ENCODE peak calls at places on chromosomes 2 and 18, in seven cellular contexts. One of them, this sample, is unnamed.

GRCh38 chr2:239291505-239292350 is 109.1 kb downstream of the HDAC4 start:
- DNase-seq in activated gamma-delta T cell treated with Interleukin-2 at 50 U/mL for 16 hours: no peak
- DNase-seq in smooth muscle cell of the brain vasculature: no peak
- DNase-seq in T-helper 1 cell: no peak
- DNase-seq in substantia nigra: no peak
- DNase-seq in AG08395: no peak
- DNase-seq in type B pancreatic cell: no peak
- DNase-seq in this sample: peak

GRCh38 chr18:9737814-9738160 is 29.7 kb downstream of the RAB31 start:
- DNase-seq in activated gamma-delta T cell treated with Interleukin-2 at 50 U/mL for 16 hours: no peak
- DNase-seq in smooth muscle cell of the brain vasculature: no peak
- DNase-seq in T-helper 1 cell: no peak
- DNase-seq in substantia nigra: peak
- DNase-seq in AG08395: no peak
- DNase-seq in type B pancreatic cell: peak
- DNase-seq in this sample: no peak

GRCh38 chr2:99657691-99658258 is 168.0 kb upstream of the REV1 start:
- DNase-seq in activated gamma-delta T cell treated with Interleukin-2 at 50 U/mL for 16 hours: no peak
- DNase-seq in smooth muscle cell of the brain vasculature: no peak
- DNase-seq in T-helper 1 cell: no peak
- DNase-seq in substantia nigra: no peak
- DNase-seq in AG08395: no peak
- DNase-seq in type B pancreatic cell: no peak
- DNase-seq in this sample: no peak

GRCh38 chr2:215698566-215698965 is 262.7 kb upstream of the FN1 start:
- DNase-seq in activated gamma-delta T cell treated with Interleukin-2 at 50 U/mL for 16 hours: no peak
- DNase-seq in smooth muscle cell of the brain vasculature: no peak
- DNase-seq in T-helper 1 cell: no peak
- DNase-seq in substantia nigra: no peak
- DNase-seq in AG08395: peak
- DNase-seq in type B pancreatic cell: no peak
- DNase-seq in this sample: no peak

GRCh38 chr2:223416826-223417610 is 185.1 kb downstream of the SCG2 start:
- DNase-seq in activated gamma-delta T cell treated with Interleukin-2 at 50 U/mL for 16 hours: no peak
- DNase-seq in smooth muscle cell of the brain vasculature: no peak
- DNase-seq in T-helper 1 cell: no peak
- DNase-seq in substantia nigra: no peak
- DNase-seq in AG08395: no peak
- DNase-seq in type B pancreatic cell: no peak
- DNase-seq in this sample: no peak

GRCh38 chr18:46502444-46502843 is 154.6 kb downstream of the LOXHD1 start:
- DNase-seq in activated gamma-delta T cell treated with Interleukin-2 at 50 U/mL for 16 hours: no peak
- DNase-seq in smooth muscle cell of the brain vasculature: no peak
- DNase-seq in T-helper 1 cell: no peak
- DNase-seq in substantia nigra: no peak
- DNase-seq in AG08395: no peak
- DNase-seq in type B pancreatic cell: no peak
- DNase-seq in this sample: peak

GRCh38 chr2:28687181-28687580 is 64.4 kb upstream of the PPP1CB start:
- DNase-seq in activated gamma-delta T cell treated with Interleukin-2 at 50 U/mL for 16 hours: no peak
- DNase-seq in smooth muscle cell of the brain vasculature: no peak
- DNase-seq in T-helper 1 cell: no peak
- DNase-seq in substantia nigra: no peak
- DNase-seq in AG08395: no peak
- DNase-seq in type B pancreatic cell: no peak
- DNase-seq in this sample: no peak

GRCh38 chr18:13606589-13607254 is 119.6 kb downstream of the FAM210A start:
- DNase-seq in activated gamma-delta T cell treated with Interleukin-2 at 50 U/mL for 16 hours: no peak
- DNase-seq in smooth muscle cell of the brain vasculature: no peak
- DNase-seq in T-helper 1 cell: peak
- DNase-seq in substantia nigra: no peak
- DNase-seq in AG08395: no peak
- DNase-seq in type B pancreatic cell: no peak
- DNase-seq in this sample: no peak

GRCh38 chr2:37890893-37891495 is 34.1 kb upstream of the RMDN2 start:
- DNase-seq in activated gamma-delta T cell treated with Interleukin-2 at 50 U/mL for 16 hours: peak
- DNase-seq in smooth muscle cell of the brain vasculature: peak
- DNase-seq in T-helper 1 cell: peak
- DNase-seq in substantia nigra: no peak
- DNase-seq in AG08395: peak
- DNase-seq in type B pancreatic cell: peak
- DNase-seq in this sample: peak